ENCODE peak calls at places on chromosomes 7 and 10, in seven cellular contexts. F is neuronal stem cell, X is mesendoderm, I is H9, N is mesenchymal stem cell, V is H1, Y is trophoblast cell. L is an unnamed sample.

GRCh38 chr7:52257890-52258289 is 777.5 kb upstream of the POM121L12 start:
- DNase-seq in F (no peak), X (no peak), I (no peak), N (no peak), V (no peak), Y (no peak), L (no peak)

GRCh38 chr10:1612910-1613309 is 124.4 kb downstream of the ADARB2 start:
- DNase-seq in F (no peak), X (no peak), I (no peak), N (no peak), V (no peak), Y (no peak), L (no peak)

GRCh38 chr10:30999084-30999712 is 32.5 kb downstream of the ZNF438 start:
- DNase-seq in F (no peak), X (no peak), I (no peak), N (peak; percentile 81), V (no peak), Y (peak; percentile 41), L (peak; percentile 77)

GRCh38 chr10:114697061-114697598 is 39.1 kb upstream of the ABLIM1 start:
- DNase-seq in F (no peak), X (no peak), I (no peak), N (peak; percentile 40), V (no peak), Y (peak; percentile 20), L (peak; percentile 37)

GRCh38 chr7:84271550-84271949 is 77.0 kb upstream of the SEMA3A start:
- DNase-seq in F (no peak), X (no peak), I (no peak), N (peak; percentile 36), V (no peak), Y (no peak), L (peak; percentile 45)

GRCh38 chr10:63007112-63007511 is 126.0 kb upstream of the NRBF2 start:
- DNase-seq in F (no peak), X (no peak), I (no peak), N (no peak), V (no peak), Y (no peak), L (no peak)

GRCh38 chr7:36653671-36654355 is 70.5 kb downstream of the AOAH start:
- DNase-seq in F (no peak), X (no peak), I (no peak), N (no peak), V (no peak), Y (no peak), L (no peak)

GRCh38 chr7:30605832-30606231 is 11.2 kb downstream of the GARS1 start:
- DNase-seq in F (no peak), X (no peak), I (no peak), N (no peak), V (no peak), Y (no peak), L (no peak)

GRCh38 chr10:114544045-114544659 is 113.9 kb downstream of the ABLIM1 start:
- DNase-seq in F (no peak), X (no peak), I (no peak), N (no peak), V (no peak), Y (no peak), L (no peak)

GRCh38 chr10:78424721-78425120 is 391.1 kb downstream of the RPS24 start:
- DNase-seq in F (no peak), X (peak; percentile 58), I (peak; percentile 42), N (no peak), V (no peak), Y (no peak), L (no peak)

GRCh38 chr7:14332155-14332554 is 342.7 kb upstream of the ETV1 start:
- DNase-seq in F (no peak), X (peak; percentile 66), I (no peak), N (no peak), V (no peak), Y (peak; percentile 7), L (peak; percentile 10)

GRCh38 chr7:150988230-150989226 is 2.3 kb upstream of the NOS3 start:
- DNase-seq in F (peak; percentile 84), X (peak; percentile 82), I (peak; percentile 86), N (peak; percentile 59), V (no peak), Y (no peak), L (no peak)

GRCh38 chr10:130466271-130466997 is 330.2 kb downstream of the GLRX3 start:
- DNase-seq in F (no peak), X (no peak), I (peak; percentile 4), N (no peak), V (no peak), Y (no peak), L (no peak)

GRCh38 chr10:102773986-102774385 is 30.2 kb downstream of the WBP1L start:
- DNase-seq in F (no peak), X (no peak), I (no peak), N (peak; percentile 81), V (no peak), Y (no peak), L (peak; percentile 23)

GRCh38 chr10:104316321-104317099 is 21.8 kb downstream of the ITPRIP start:
- DNase-seq in F (no peak), X (peak; percentile 56), I (no peak), N (no peak), V (no peak), Y (no peak), L (no peak)

GRCh38 chr7:55983537-55983936 is 19.2 kb downstream of the NIPSNAP2 start:
- DNase-seq in F (no peak), X (no peak), I (no peak), N (no peak), V (no peak), Y (peak; percentile 34), L (no peak)

GRCh38 chr7:127391591-127392181 is 822 bp downstream of the ZNF800 start:
- DNase-seq in F (peak; percentile 42), X (peak; percentile 37), I (peak; percentile 31), N (peak; percentile 53), V (no peak), Y (peak; percentile 63), L (peak; percentile 24)

GRCh38 chr10:27745719-27746363 is at the start of gene MKX:
- DNase-seq in F (peak; percentile 84), X (peak; percentile 89), I (peak; percentile 82), N (peak; percentile 24), V (no peak), Y (peak; percentile 51), L (peak; percentile 44)

GRCh38 chr7:38291117-38291647 is 17.7 kb upstream of the TARP start:
- DNase-seq in F (no peak), X (peak; percentile 15), I (peak; percentile 34), N (no peak), V (no peak), Y (no peak), L (no peak)

DNA sequence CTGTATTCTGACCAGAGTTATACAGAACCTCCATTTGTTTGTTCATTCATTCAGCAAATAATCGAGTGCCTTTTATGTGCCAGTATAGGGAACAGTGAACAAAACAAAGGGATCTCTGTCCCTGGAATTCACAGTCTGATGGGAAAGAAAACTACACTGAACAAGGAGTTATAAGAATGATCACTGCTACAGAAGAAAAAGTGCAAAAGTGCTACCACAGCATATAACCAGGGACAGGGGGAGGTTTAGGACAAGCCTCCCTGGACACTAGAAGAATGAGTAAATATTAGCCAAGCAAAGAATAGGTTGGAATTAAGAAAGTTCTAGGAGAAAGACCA is 4.2 kb downstream of the CLDN12 start:
- DNase-seq in F (no peak), X (no peak), I (no peak), N (no peak), V (no peak), Y (no peak), L (no peak)
- H2AK5ac ChIP-seq in F (no peak overlapping the region), X (no peak overlapping the region), I (no peak overlapping the region), N (no peak overlapping the region), V (no peak overlapping the region), Y (no peak overlapping the region), L (no peak overlapping the region)

GRCh38 chr10:18334116-18334867 is 194.1 kb downstream of the CACNB2 start:
- DNase-seq in F (no peak), X (no peak), I (no peak), N (no peak), V (no peak), Y (no peak), L (peak; percentile 18)
- H2AK5ac ChIP-seq in F (no peak overlapping the region), X (no peak overlapping the region), I (no peak overlapping the region), N (no peak overlapping the region), V (no peak overlapping the region), Y (no peak overlapping the region), L (no peak overlapping the region)

DNA sequence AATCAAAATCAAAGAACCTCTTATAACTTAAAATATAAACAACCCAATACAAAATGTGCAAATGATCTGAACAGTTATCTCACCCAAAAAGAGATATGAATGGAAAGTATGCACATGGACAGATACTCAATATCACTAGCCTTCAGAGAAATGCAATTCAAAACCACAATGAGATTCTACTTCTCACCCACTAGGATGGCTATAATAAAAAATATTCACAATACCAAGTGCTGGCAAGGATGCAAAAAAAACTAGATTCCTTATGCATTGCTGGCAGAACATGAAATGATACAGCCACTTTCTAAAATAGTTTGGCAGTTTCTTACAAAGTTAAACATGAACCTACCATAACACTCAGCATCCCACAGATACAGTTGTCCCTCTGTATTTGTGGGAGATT is 130.1 kb upstream of the LRRN3 start:
- DNase-seq in F (no peak), X (no peak), I (no peak), N (no peak), V (no peak), Y (no peak), L (peak; percentile 10)
- H2AK5ac ChIP-seq in F (no peak overlapping the region), X (no peak overlapping the region), I (no peak overlapping the region), N (no peak overlapping the region), V (no peak overlapping the region), Y (no peak overlapping the region), L (no peak overlapping the region)

GRCh38 chr7:148856035-148856881 is 27.8 kb downstream of the EZH2 start:
- DNase-seq in F (no peak), X (peak; percentile 54), I (no peak), N (peak; percentile 53), V (no peak), Y (peak; percentile 70), L (peak; percentile 28)

GRCh38 chr7:148856891-148857290 is 27.2 kb downstream of the EZH2 start:
- DNase-seq in F (no peak), X (no peak), I (no peak), N (peak; percentile 69), V (no peak), Y (peak; percentile 14), L (peak; percentile 45)

GRCh38 chr7:148862481-148862880 is 21.6 kb downstream of the EZH2 start:
- DNase-seq in F (no peak), X (no peak), I (no peak), N (no peak), V (no peak), Y (no peak), L (no peak)

GRCh38 chr7:148854975-148855374 is 29.1 kb downstream of the EZH2 start:
- DNase-seq in F (no peak), X (no peak), I (no peak), N (no peak), V (no peak), Y (no peak), L (no peak)

DNA sequence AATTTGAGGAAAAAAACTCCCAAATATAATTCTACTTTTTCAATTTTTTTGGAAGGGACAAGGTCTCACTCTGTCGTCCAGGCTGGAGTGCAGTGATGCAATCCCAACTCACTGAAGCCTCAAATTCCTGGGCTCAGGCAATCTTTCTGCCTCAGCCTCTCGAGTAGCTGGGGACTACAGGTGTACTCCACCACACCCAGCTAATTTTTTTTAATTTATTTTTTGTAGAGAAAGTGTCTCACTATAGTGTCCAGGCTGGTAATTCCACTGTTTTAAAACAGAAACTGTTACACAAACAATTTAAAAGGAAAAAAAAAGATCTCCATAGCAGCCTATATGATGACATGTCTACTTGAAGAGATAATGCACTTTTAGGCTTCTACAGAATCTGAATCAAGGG is 25.6 kb downstream of the EZH2 start:
- DNase-seq in F (no peak), X (no peak), I (no peak), N (no peak), V (no peak), Y (no peak), L (no peak)
- H2AK5ac ChIP-seq in F (no peak overlapping the region), X (no peak overlapping the region), I (no peak overlapping the region), N (no peak overlapping the region), V (no peak overlapping the region), Y (no peak overlapping the region), L (no peak overlapping the region)